ENCODE peak calls at places on chromosomes 5 and 9, in seven cellular contexts. I, A, G, P, S, D and L are unnamed samples.
A peak's percentile ranks its signal among the peaks of the same experiment; 100 is the strongest.

GRCh38 chr9:91253488-91253887 is 108.2 kb downstream of the AUH start:
- DNase-seq in S (no peak), P (peak; percentile 9), G (no peak), D (peak; percentile 41), A (no peak), I (no peak), L (no peak)

GRCh38 chr9:27491164-27491563 is 32.9 kb upstream of the IFNK start:
- DNase-seq in S (no peak), G (peak; percentile 57), A (no peak), D (no peak), P (no peak), I (no peak), L (no peak)

GRCh38 chr5:34655354-34655991 is 655 bp upstream of the RAI14 start:
- DNase-seq in D (peak; percentile 69), I (no peak), G (peak; percentile 76), A (peak; percentile 46), P (peak; percentile 47), S (peak; percentile 85), L (peak; percentile 59)

GRCh38 chr9:113675475-113675941 is 200.6 kb upstream of the ZNF618 start:
- DNase-seq in G (peak; percentile 99), I (no peak), D (no peak), A (peak; percentile 95), P (no peak), S (peak; percentile 99), L (no peak)

GRCh38 chr5:146561711-146562110 is 45.7 kb upstream of the GPR151 start:
- DNase-seq in P (no peak), A (no peak), G (no peak), S (no peak), I (no peak), D (no peak), L (no peak)

GRCh38 chr5:87735918-87736317 is 323.2 kb upstream of the CCNH start:
- DNase-seq in I (no peak), A (no peak), D (no peak), P (no peak), S (no peak), G (no peak), L (no peak)

GRCh38 chr9:115553082-115553481 is 435.1 kb upstream of the TNC start:
- DNase-seq in P (no peak), D (peak; percentile 81), A (no peak), G (no peak), S (no peak), I (no peak), L (peak; percentile 14)

GRCh38 chr5:127525181-127525580 is 7.7 kb downstream of the PRRC1 start:
- DNase-seq in I (no peak), S (no peak), D (no peak), G (no peak), A (no peak), P (no peak), L (no peak)

GRCh38 chr9:131589993-131590392 is 44.7 kb downstream of the PRRT1B start:
- DNase-seq in S (no peak), A (no peak), I (no peak), D (no peak), G (no peak), P (no peak), L (no peak)

GRCh38 chr9:99593621-99594020 is 228.1 kb upstream of the NR4A3 start:
- DNase-seq in A (no peak), G (no peak), S (no peak), P (no peak), D (no peak), I (peak; percentile 21), L (no peak)

GRCh38 chr5:7717691-7718090 is 133.2 kb downstream of the CFAP90 start:
- DNase-seq in P (no peak), A (no peak), I (no peak), D (no peak), S (no peak), G (no peak), L (no peak)

GRCh38 chr9:33372900-33373299 is 29.5 kb downstream of the AQP7 start:
- DNase-seq in G (no peak), P (no peak), S (no peak), D (no peak), I (no peak), A (no peak), L (no peak)

GRCh38 chr5:76341935-76342334 is 61.1 kb upstream of the IQGAP2 start:
- DNase-seq in S (no peak), A (no peak), P (no peak), G (no peak), D (no peak), I (no peak), L (no peak)

GRCh38 chr5:135137146-135137915 is 103.3 kb upstream of the PITX1 start:
- DNase-seq in D (no peak), S (no peak), P (no peak), I (no peak), G (no peak), A (no peak), L (no peak)

GRCh38 chr5:129447968-129448367 is 12.1 kb upstream of the ADAMTS19 start:
- DNase-seq in G (no peak), I (no peak), D (no peak), P (no peak), S (no peak), A (no peak), L (no peak)

GRCh38 chr5:132029609-132030008 is 18.2 kb upstream of the ACSL6 start:
- DNase-seq in S (no peak), D (no peak), P (no peak), I (no peak), A (no peak), G (no peak), L (no peak)

GRCh38 chr9:89398651-89399050 is 80.4 kb downstream of the SECISBP2 start:
- DNase-seq in D (no peak), I (no peak), G (no peak), P (no peak), S (no peak), A (no peak), L (no peak)

GRCh38 chr5:122377023-122377422 is 65.0 kb downstream of the SNCAIP start:
- DNase-seq in G (no peak), I (no peak), D (no peak), A (no peak), P (no peak), S (no peak), L (no peak)

GRCh38 chr5:174531782-174532191 is 192.6 kb upstream of the MSX2 start:
- DNase-seq in P (no peak), S (no peak), D (no peak), G (no peak), I (no peak), A (no peak), L (peak; percentile 33)

GRCh38 chr5:178738513-178738912 is 8.1 kb upstream of the ZNF354A start:
- DNase-seq in A (no peak), I (no peak), G (no peak), D (no peak), P (no peak), S (no peak), L (no peak)

DNA sequence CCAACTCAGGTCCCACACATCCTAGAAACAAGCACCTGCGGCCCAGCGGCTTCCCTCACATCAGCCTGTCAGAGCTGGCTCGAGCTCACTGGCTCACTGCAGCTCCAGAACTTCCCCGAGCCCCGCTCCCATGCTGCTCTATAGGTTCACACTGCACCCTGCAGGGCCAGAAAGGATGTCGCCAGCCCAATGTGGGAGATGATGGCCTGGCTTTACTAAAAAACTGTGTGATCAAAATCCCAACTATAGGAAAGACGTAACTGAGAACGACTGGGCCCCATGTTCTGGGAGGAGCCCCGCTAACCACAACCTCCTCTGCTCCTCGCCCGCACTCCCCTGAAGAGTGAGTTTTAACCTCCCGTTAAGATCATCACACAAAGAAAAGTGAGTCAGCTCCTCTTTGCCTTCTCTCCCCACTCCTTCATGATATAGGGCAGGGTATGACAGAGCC is 4.6 kb downstream of the SURF4 start:
- DNase-seq in A (no peak), G (no peak), D (no peak), S (no peak), I (peak; percentile 84), P (no peak), L (no peak)
- H3K4me3 ChIP-seq in A (no peak overlapping the region), G (no peak overlapping the region), D (no peak overlapping the region), S (no peak overlapping the region), I (peak overlapping the region; percentile 51), P (no peak overlapping the region), L (no peak overlapping the region)

DNA sequence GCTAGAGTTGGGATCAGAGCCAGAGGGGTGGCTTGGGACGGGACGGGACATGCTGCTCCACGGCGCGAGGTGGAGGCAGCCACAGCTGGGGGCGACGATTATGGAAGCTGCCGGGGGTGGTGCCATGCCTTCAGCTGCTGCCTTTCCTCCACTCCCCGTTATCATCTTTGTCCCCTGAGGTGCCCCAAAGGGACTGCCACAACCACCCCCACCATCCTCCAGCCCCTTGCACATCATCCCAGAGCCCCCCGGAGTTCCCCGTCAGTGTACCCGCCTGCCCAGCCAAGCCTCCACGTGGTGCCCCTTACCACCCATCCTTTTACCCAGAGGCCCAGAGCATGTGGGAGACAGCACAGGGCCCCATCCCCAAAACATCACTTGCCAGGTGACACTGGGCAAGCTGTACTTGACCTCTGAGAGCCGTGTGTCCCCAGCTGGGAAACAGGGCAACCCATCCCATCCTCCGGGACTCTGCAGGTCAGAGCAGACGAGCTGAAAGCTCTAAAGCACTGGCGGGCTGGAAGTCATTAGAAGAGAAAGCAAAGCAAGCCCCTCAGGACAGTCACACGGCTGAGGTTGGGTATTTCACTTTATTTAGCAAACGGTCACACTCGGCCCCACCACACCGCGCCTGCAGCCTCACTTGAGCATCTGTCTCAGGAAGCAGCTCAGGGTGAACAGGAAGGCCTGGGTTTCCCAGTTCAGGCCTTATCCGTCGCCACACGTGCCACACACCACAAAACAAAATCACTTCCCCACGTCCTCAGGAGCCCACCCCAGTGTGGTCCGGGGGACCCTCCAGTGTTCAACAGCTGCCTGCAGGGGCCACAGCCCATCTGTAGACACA is 19.5 kb upstream of the MXD3 start:
- DNase-seq in G (no peak), I (no peak), S (no peak), A (no peak), D (no peak), P (no peak), L (no peak)
- H3K4me3 ChIP-seq in G (no peak overlapping the region), I (no peak overlapping the region), S (no peak overlapping the region), A (no peak overlapping the region), D (no peak overlapping the region), P (no peak overlapping the region), L (no peak overlapping the region)

GRCh38 chr5:71455427-71456361 is at the start of gene BDP1:
- DNase-seq in G (peak; percentile 95), P (peak; percentile 96), A (peak; percentile 81), S (peak; percentile 95), D (peak; percentile 98), I (peak; percentile 97), L (peak; percentile 96)
- H3K4me3 ChIP-seq in G (peak within 1 kb of the TSS; percentile 98), P (peak within 1 kb of the TSS; percentile 54), A (peak within 1 kb of the TSS; percentile 71), S (peak within 1 kb of the TSS; percentile 89), D (peak within 1 kb of the TSS; percentile 95), I (peak within 1 kb of the TSS; percentile 84), L (peak within 1 kb of the TSS; percentile 74)

GRCh38 chr9:83061036-83061435 is 1.9 kb downstream of the RASEF start:
- DNase-seq in G (no peak), D (no peak), I (no peak), P (no peak), S (no peak), A (no peak), L (no peak)

GRCh38 chr9:83060557-83060956 is 2.4 kb downstream of the RASEF start:
- DNase-seq in D (no peak), S (no peak), I (no peak), A (no peak), P (no peak), G (no peak), L (no peak)

GRCh38 chr9:83065233-83065632 is 2.3 kb upstream of the RASEF start:
- DNase-seq in P (no peak), D (no peak), I (no peak), G (no peak), S (no peak), A (no peak), L (no peak)

GRCh38 chr9:83062011-83062652 is 810 bp downstream of the RASEF start:
- DNase-seq in S (no peak), I (no peak), G (peak; percentile 6), D (peak; percentile 71), P (peak; percentile 2), A (no peak), L (peak; percentile 37)

GRCh38 chr9:83062653-83063527 is at the start of gene RASEF:
- DNase-seq in I (no peak), A (no peak), D (peak; percentile 88), S (no peak), P (peak; percentile 62), G (no peak), L (peak; percentile 74)
- H3K4me3 ChIP-seq in I (no peak within 1 kb of the TSS), A (peak within 1 kb of the TSS; percentile 49), D (peak within 1 kb of the TSS; percentile 45), S (peak within 1 kb of the TSS; percentile 11), P (peak within 1 kb of the TSS; percentile 22), G (peak within 1 kb of the TSS; percentile 5), L (peak within 1 kb of the TSS; percentile 62)